ENCODE peak calls at places on chromosomes 1 and 21, in six cellular contexts. One of them, this sample, is unnamed.

GRCh38 chr1:25360596-25361581 is 22.8 kb downstream of the TMEM50A start:
- DNase-seq in head of caudate nucleus: no peak
- DNase-seq in CD8-positive, alpha-beta T cell: no peak
- DNase-seq in activated CD4-positive, alpha-beta T cell treated with anti-CD3 and anti-CD28 coated beads for 4 hours: no peak
- DNase-seq in AG10803: peak; percentile 78
- DNase-seq in NCI-H187 treated with DMSO at 0.1 percent for 48 hours: no peak
- DNase-seq in this sample: no peak

GRCh38 chr21:23858878-23859277 is 1748.4 kb downstream of the MRPL39 start:
- DNase-seq in head of caudate nucleus: no peak
- DNase-seq in CD8-positive, alpha-beta T cell: no peak
- DNase-seq in activated CD4-positive, alpha-beta T cell treated with anti-CD3 and anti-CD28 coated beads for 4 hours: no peak
- DNase-seq in AG10803: no peak
- DNase-seq in NCI-H187 treated with DMSO at 0.1 percent for 48 hours: no peak
- DNase-seq in this sample: no peak

GRCh38 chr21:24658016-24658415 is 949.3 kb downstream of the MRPL39 start:
- DNase-seq in head of caudate nucleus: no peak
- DNase-seq in CD8-positive, alpha-beta T cell: no peak
- DNase-seq in activated CD4-positive, alpha-beta T cell treated with anti-CD3 and anti-CD28 coated beads for 4 hours: no peak
- DNase-seq in AG10803: no peak
- DNase-seq in NCI-H187 treated with DMSO at 0.1 percent for 48 hours: no peak
- DNase-seq in this sample: no peak

GRCh38 chr21:17348849-17349248 is 164.0 kb upstream of the CXADR start:
- DNase-seq in head of caudate nucleus: no peak
- DNase-seq in CD8-positive, alpha-beta T cell: no peak
- DNase-seq in activated CD4-positive, alpha-beta T cell treated with anti-CD3 and anti-CD28 coated beads for 4 hours: no peak
- DNase-seq in AG10803: no peak
- DNase-seq in NCI-H187 treated with DMSO at 0.1 percent for 48 hours: no peak
- DNase-seq in this sample: no peak

GRCh38 chr1:92481598-92482403 is 4.9 kb downstream of the GFI1 start:
- DNase-seq in head of caudate nucleus: no peak
- DNase-seq in CD8-positive, alpha-beta T cell: no peak
- DNase-seq in activated CD4-positive, alpha-beta T cell treated with anti-CD3 and anti-CD28 coated beads for 4 hours: no peak
- DNase-seq in AG10803: no peak
- DNase-seq in NCI-H187 treated with DMSO at 0.1 percent for 48 hours: no peak
- DNase-seq in this sample: no peak

GRCh38 chr1:160534823-160535605 is 12.0 kb upstream of the SLAMF6 start:
- DNase-seq in head of caudate nucleus: no peak
- DNase-seq in CD8-positive, alpha-beta T cell: no peak
- DNase-seq in activated CD4-positive, alpha-beta T cell treated with anti-CD3 and anti-CD28 coated beads for 4 hours: no peak
- DNase-seq in AG10803: no peak
- DNase-seq in NCI-H187 treated with DMSO at 0.1 percent for 48 hours: no peak
- DNase-seq in this sample: no peak

GRCh38 chr1:105793541-105794146 is 1262.8 kb upstream of the PRMT6 start:
- DNase-seq in head of caudate nucleus: peak; percentile 64
- DNase-seq in CD8-positive, alpha-beta T cell: no peak
- DNase-seq in activated CD4-positive, alpha-beta T cell treated with anti-CD3 and anti-CD28 coated beads for 4 hours: no peak
- DNase-seq in AG10803: no peak
- DNase-seq in NCI-H187 treated with DMSO at 0.1 percent for 48 hours: no peak
- DNase-seq in this sample: no peak

GRCh38 chr1:47557086-47557866 is 119.4 kb downstream of the FOXD2 start:
- DNase-seq in head of caudate nucleus: no peak
- DNase-seq in CD8-positive, alpha-beta T cell: no peak
- DNase-seq in activated CD4-positive, alpha-beta T cell treated with anti-CD3 and anti-CD28 coated beads for 4 hours: no peak
- DNase-seq in AG10803: no peak
- DNase-seq in NCI-H187 treated with DMSO at 0.1 percent for 48 hours: no peak
- DNase-seq in this sample: no peak

GRCh38 chr1:228337711-228338520 is 68.7 kb downstream of the TRIM11 start:
- DNase-seq in head of caudate nucleus: no peak
- DNase-seq in CD8-positive, alpha-beta T cell: no peak
- DNase-seq in activated CD4-positive, alpha-beta T cell treated with anti-CD3 and anti-CD28 coated beads for 4 hours: no peak
- DNase-seq in AG10803: no peak
- DNase-seq in NCI-H187 treated with DMSO at 0.1 percent for 48 hours: no peak
- DNase-seq in this sample: peak; percentile 38

GRCh38 chr1:192580351-192580962 is 4.9 kb downstream of the RGS1 start:
- DNase-seq in head of caudate nucleus: no peak
- DNase-seq in CD8-positive, alpha-beta T cell: no peak
- DNase-seq in activated CD4-positive, alpha-beta T cell treated with anti-CD3 and anti-CD28 coated beads for 4 hours: peak; percentile 24
- DNase-seq in AG10803: peak; percentile 73
- DNase-seq in NCI-H187 treated with DMSO at 0.1 percent for 48 hours: no peak
- DNase-seq in this sample: no peak

GRCh38 chr1:200442023-200442422 is 32.2 kb upstream of the ZNF281 start:
- DNase-seq in head of caudate nucleus: no peak
- DNase-seq in CD8-positive, alpha-beta T cell: no peak
- DNase-seq in activated CD4-positive, alpha-beta T cell treated with anti-CD3 and anti-CD28 coated beads for 4 hours: no peak
- DNase-seq in AG10803: no peak
- DNase-seq in NCI-H187 treated with DMSO at 0.1 percent for 48 hours: no peak
- DNase-seq in this sample: no peak

GRCh38 chr1:16141573-16142336 is 14.1 kb downstream of the EPHA2 start:
- DNase-seq in head of caudate nucleus: peak; percentile 16
- DNase-seq in CD8-positive, alpha-beta T cell: no peak
- DNase-seq in activated CD4-positive, alpha-beta T cell treated with anti-CD3 and anti-CD28 coated beads for 4 hours: no peak
- DNase-seq in AG10803: peak; percentile 41
- DNase-seq in NCI-H187 treated with DMSO at 0.1 percent for 48 hours: no peak
- DNase-seq in this sample: peak; percentile 74

GRCh38 chr1:169779970-169780369 is 14.7 kb downstream of the METTL18 start:
- DNase-seq in head of caudate nucleus: no peak
- DNase-seq in CD8-positive, alpha-beta T cell: no peak
- DNase-seq in activated CD4-positive, alpha-beta T cell treated with anti-CD3 and anti-CD28 coated beads for 4 hours: no peak
- DNase-seq in AG10803: no peak
- DNase-seq in NCI-H187 treated with DMSO at 0.1 percent for 48 hours: no peak
- DNase-seq in this sample: no peak

GRCh38 chr1:85465791-85466134 is 804 bp upstream of the DDAH1 start:
- DNase-seq in head of caudate nucleus: peak; percentile 7
- DNase-seq in CD8-positive, alpha-beta T cell: no peak
- DNase-seq in activated CD4-positive, alpha-beta T cell treated with anti-CD3 and anti-CD28 coated beads for 4 hours: no peak
- DNase-seq in AG10803: peak; percentile 61
- DNase-seq in NCI-H187 treated with DMSO at 0.1 percent for 48 hours: no peak
- DNase-seq in this sample: no peak

GRCh38 chr21:38938343-38938742 is 132.6 kb downstream of the ETS2 start:
- DNase-seq in head of caudate nucleus: no peak
- DNase-seq in CD8-positive, alpha-beta T cell: no peak
- DNase-seq in activated CD4-positive, alpha-beta T cell treated with anti-CD3 and anti-CD28 coated beads for 4 hours: no peak
- DNase-seq in AG10803: peak; percentile 32
- DNase-seq in NCI-H187 treated with DMSO at 0.1 percent for 48 hours: no peak
- DNase-seq in this sample: no peak

GRCh38 chr1:153509036-153509435 is 26.8 kb downstream of the S100A6 start:
- DNase-seq in head of caudate nucleus: no peak
- DNase-seq in CD8-positive, alpha-beta T cell: no peak
- DNase-seq in activated CD4-positive, alpha-beta T cell treated with anti-CD3 and anti-CD28 coated beads for 4 hours: no peak
- DNase-seq in AG10803: no peak
- DNase-seq in NCI-H187 treated with DMSO at 0.1 percent for 48 hours: no peak
- DNase-seq in this sample: no peak

GRCh38 chr1:93566227-93566626 is 115.4 kb downstream of the BCAR3 start:
- DNase-seq in head of caudate nucleus: no peak
- DNase-seq in CD8-positive, alpha-beta T cell: no peak
- DNase-seq in activated CD4-positive, alpha-beta T cell treated with anti-CD3 and anti-CD28 coated beads for 4 hours: no peak
- DNase-seq in AG10803: peak; percentile 29
- DNase-seq in NCI-H187 treated with DMSO at 0.1 percent for 48 hours: no peak
- DNase-seq in this sample: no peak

GRCh38 chr1:92961896-92962752 is 862 bp upstream of the DIPK1A start:
- DNase-seq in head of caudate nucleus: peak; percentile 20
- DNase-seq in CD8-positive, alpha-beta T cell: peak; percentile 51
- DNase-seq in activated CD4-positive, alpha-beta T cell treated with anti-CD3 and anti-CD28 coated beads for 4 hours: peak; percentile 70
- DNase-seq in AG10803: peak; percentile 90
- DNase-seq in NCI-H187 treated with DMSO at 0.1 percent for 48 hours: no peak
- DNase-seq in this sample: no peak

GRCh38 chr1:8661185-8662110 is 156.0 kb downstream of the RERE start:
- DNase-seq in head of caudate nucleus: no peak
- DNase-seq in CD8-positive, alpha-beta T cell: no peak
- DNase-seq in activated CD4-positive, alpha-beta T cell treated with anti-CD3 and anti-CD28 coated beads for 4 hours: peak; percentile 43
- DNase-seq in AG10803: peak; percentile 79
- DNase-seq in NCI-H187 treated with DMSO at 0.1 percent for 48 hours: no peak
- DNase-seq in this sample: no peak

GRCh38 chr1:20717452-20718342 is at the start of gene KIF17:
- DNase-seq in head of caudate nucleus: peak; percentile 88
- DNase-seq in CD8-positive, alpha-beta T cell: peak; percentile 51
- DNase-seq in activated CD4-positive, alpha-beta T cell treated with anti-CD3 and anti-CD28 coated beads for 4 hours: peak; percentile 59
- DNase-seq in AG10803: peak; percentile 69
- DNase-seq in NCI-H187 treated with DMSO at 0.1 percent for 48 hours: no peak
- DNase-seq in this sample: peak; percentile 83

GRCh38 chr1:159088050-159088449 is 11.5 kb upstream of the AIM2 start:
- DNase-seq in head of caudate nucleus: no peak
- DNase-seq in CD8-positive, alpha-beta T cell: no peak
- DNase-seq in activated CD4-positive, alpha-beta T cell treated with anti-CD3 and anti-CD28 coated beads for 4 hours: no peak
- DNase-seq in AG10803: peak; percentile 90
- DNase-seq in NCI-H187 treated with DMSO at 0.1 percent for 48 hours: no peak
- DNase-seq in this sample: no peak

GRCh38 chr1:230809205-230809990 is 58.9 kb downstream of the C1orf198 start:
- DNase-seq in head of caudate nucleus: no peak
- DNase-seq in CD8-positive, alpha-beta T cell: no peak
- DNase-seq in activated CD4-positive, alpha-beta T cell treated with anti-CD3 and anti-CD28 coated beads for 4 hours: no peak
- DNase-seq in AG10803: no peak
- DNase-seq in NCI-H187 treated with DMSO at 0.1 percent for 48 hours: no peak
- DNase-seq in this sample: no peak

This sample was measured in aorta.